ENCODE peak calls at places on chromosomes 7 and 10, in ten cellular contexts. J is T-helper 9 cell; S is NCI-H1092 treated with DMSO at 0.1 percent for 48 hours; I is cardiac muscle cell; N is cardiac fibroblast; D is CD4-positive, CD25-positive, alpha-beta regulatory T cell; F is B cell; T is activated naive CD4-positive, alpha-beta T cell; P is activated effector memory CD4-positive, alpha-beta T cell treated with anti-CD3 and anti-CD28 coated beads, Interleukin-2, amount 50 U/mL, for 16 hours; V is dorsolateral prefrontal cortex. R is an unnamed sample.

GRCh38 chr7:43220250-43220649 is 107.8 kb downstream of the HECW1 start:
- DNase-seq in S (no peak), D (no peak), N (peak), J (no peak), P (no peak), F (no peak), T (no peak), I (no peak), V (no peak), R (no peak)

GRCh38 chr10:9331583-9332008 is 1277.1 kb downstream of the GATA3 start:
- DNase-seq in P (no peak), F (no peak), J (no peak), I (peak), V (no peak), D (peak), T (no peak), S (peak), N (peak), R (peak)

GRCh38 chr7:45919231-45919825 is 1.7 kb downstream of the IGFBP3 start:
- DNase-seq in N (no peak), D (no peak), T (no peak), P (no peak), J (no peak), V (no peak), F (no peak), I (no peak), S (no peak), R (no peak)

GRCh38 chr10:62049815-62050626 is 148.5 kb downstream of the ARID5B start:
- DNase-seq in I (no peak), J (no peak), V (no peak), S (no peak), N (peak), F (no peak), T (no peak), D (peak), P (no peak), R (peak)

GRCh38 chr7:5634107-5634950 is 147.1 kb downstream of the RNF216 start:
- DNase-seq in N (peak), P (no peak), F (no peak), V (peak), T (no peak), I (peak), D (no peak), J (no peak), S (no peak), R (no peak)

GRCh38 chr10:125684583-125684982 is 1.6 kb upstream of the TEX36 start:
- DNase-seq in P (no peak), N (no peak), V (no peak), T (no peak), S (no peak), I (no peak), D (no peak), F (no peak), J (no peak), R (no peak)

GRCh38 chr10:123998197-123999141 is 94.9 kb downstream of the CHST15 start:
- DNase-seq in V (no peak), F (peak), P (no peak), I (no peak), D (no peak), T (no peak), N (no peak), J (no peak), S (no peak), R (no peak)

GRCh38 chr10:52762088-52762487 is 10.5 kb downstream of the MBL2 start:
- DNase-seq in D (no peak), P (no peak), N (no peak), J (no peak), I (no peak), T (no peak), S (no peak), V (no peak), F (no peak), R (no peak)

GRCh38 chr10:95408148-95408930 is 117.5 kb upstream of the PDLIM1 start:
- DNase-seq in V (no peak), T (no peak), S (no peak), N (peak), I (no peak), F (no peak), D (no peak), P (no peak), J (no peak), R (no peak)

GRCh38 chr10:1213707-1214675 is 157.8 kb downstream of the WDR37 start:
- DNase-seq in F (no peak), D (no peak), V (no peak), N (no peak), S (no peak), J (no peak), I (no peak), T (no peak), P (no peak), R (no peak)

GRCh38 chr10:72085166-72085565 is 3.2 kb downstream of the SPOCK2 start:
- DNase-seq in J (no peak), N (no peak), S (no peak), P (no peak), I (no peak), V (peak), T (no peak), F (no peak), D (no peak), R (no peak)

GRCh38 chr7:122143751-122144711 is at the start of gene AASS:
- DNase-seq in P (peak), V (peak), N (peak), D (peak), T (peak), S (peak), J (peak), I (peak), F (peak), R (peak)

GRCh38 chr7:71750290-71750689 is 618.3 kb downstream of the GALNT17 start:
- DNase-seq in V (no peak), I (no peak), F (no peak), J (no peak), P (no peak), D (no peak), T (no peak), S (no peak), N (no peak), R (no peak)